ENCODE peak calls at places on chromosomes 2 and 18, in nine cellular contexts. One of them, this sample, is unnamed.

GRCh38 chr18:62781893-62782292 is 66.6 kb downstream of the PHLPP1 start:
- DNase-seq in Kasumi-1: no peak
- DNase-seq in M059J: peak
- DNase-seq in heart right ventricle: no peak
- DNase-seq in Daoy: no peak
- DNase-seq in SK-N-SH: no peak
- DNase-seq in D721Med: no peak
- DNase-seq in SK-N-DZ: no peak
- DNase-seq in upper lobe of right lung: no peak
- DNase-seq in this sample: no peak

GRCh38 chr2:226151157-226151556 is 648.5 kb downstream of the IRS1 start:
- DNase-seq in Kasumi-1: no peak
- DNase-seq in M059J: peak
- DNase-seq in heart right ventricle: no peak
- DNase-seq in Daoy: no peak
- DNase-seq in SK-N-SH: no peak
- DNase-seq in D721Med: no peak
- DNase-seq in SK-N-DZ: no peak
- DNase-seq in upper lobe of right lung: no peak
- DNase-seq in this sample: no peak

GRCh38 chr2:30030361-30030760 is 109.0 kb upstream of the ALK start:
- DNase-seq in Kasumi-1: no peak
- DNase-seq in M059J: no peak
- DNase-seq in heart right ventricle: no peak
- DNase-seq in Daoy: no peak
- DNase-seq in SK-N-SH: no peak
- DNase-seq in D721Med: no peak
- DNase-seq in SK-N-DZ: no peak
- DNase-seq in upper lobe of right lung: no peak
- DNase-seq in this sample: no peak

GRCh38 chr2:98859323-98859722 is 76.7 kb downstream of the CRACDL start:
- DNase-seq in Kasumi-1: no peak
- DNase-seq in M059J: no peak
- DNase-seq in heart right ventricle: no peak
- DNase-seq in Daoy: no peak
- DNase-seq in SK-N-SH: no peak
- DNase-seq in D721Med: no peak
- DNase-seq in SK-N-DZ: no peak
- DNase-seq in upper lobe of right lung: no peak
- DNase-seq in this sample: no peak

GRCh38 chr2:195532628-195533271 is 124.3 kb upstream of the SLC39A10 start:
- DNase-seq in Kasumi-1: peak
- DNase-seq in M059J: peak
- DNase-seq in heart right ventricle: no peak
- DNase-seq in Daoy: no peak
- DNase-seq in SK-N-SH: no peak
- DNase-seq in D721Med: no peak
- DNase-seq in SK-N-DZ: no peak
- DNase-seq in upper lobe of right lung: no peak
- DNase-seq in this sample: no peak

GRCh38 chr18:51559902-51560287 is 362.4 kb upstream of the MEX3C start:
- DNase-seq in Kasumi-1: no peak
- DNase-seq in M059J: no peak
- DNase-seq in heart right ventricle: no peak
- DNase-seq in Daoy: no peak
- DNase-seq in SK-N-SH: no peak
- DNase-seq in D721Med: no peak
- DNase-seq in SK-N-DZ: no peak
- DNase-seq in upper lobe of right lung: no peak
- DNase-seq in this sample: no peak

GRCh38 chr2:173410579-173410978 is 55.9 kb downstream of the CDCA7 start:
- DNase-seq in Kasumi-1: no peak
- DNase-seq in M059J: no peak
- DNase-seq in heart right ventricle: peak
- DNase-seq in Daoy: no peak
- DNase-seq in SK-N-SH: no peak
- DNase-seq in D721Med: no peak
- DNase-seq in SK-N-DZ: no peak
- DNase-seq in upper lobe of right lung: no peak
- DNase-seq in this sample: no peak

GRCh38 chr2:45612741-45613140 is 1.7 kb upstream of the SRBD1 start:
- DNase-seq in Kasumi-1: no peak
- DNase-seq in M059J: no peak
- DNase-seq in heart right ventricle: no peak
- DNase-seq in Daoy: no peak
- DNase-seq in SK-N-SH: no peak
- DNase-seq in D721Med: no peak
- DNase-seq in SK-N-DZ: no peak
- DNase-seq in upper lobe of right lung: no peak
- DNase-seq in this sample: no peak

GRCh38 chr2:191666241-191666640 is 11.7 kb upstream of the NABP1 start:
- DNase-seq in Kasumi-1: no peak
- DNase-seq in M059J: no peak
- DNase-seq in heart right ventricle: no peak
- DNase-seq in Daoy: peak
- DNase-seq in SK-N-SH: no peak
- DNase-seq in D721Med: no peak
- DNase-seq in SK-N-DZ: no peak
- DNase-seq in upper lobe of right lung: no peak
- DNase-seq in this sample: no peak

GRCh38 chr2:48510329-48510728 is 19.6 kb upstream of the STON1 start:
- DNase-seq in Kasumi-1: no peak
- DNase-seq in M059J: peak
- DNase-seq in heart right ventricle: no peak
- DNase-seq in Daoy: no peak
- DNase-seq in SK-N-SH: peak
- DNase-seq in D721Med: no peak
- DNase-seq in SK-N-DZ: no peak
- DNase-seq in upper lobe of right lung: no peak
- DNase-seq in this sample: no peak

GRCh38 chr2:70240599-70240998 is 7.8 kb downstream of the TIA1 start:
- DNase-seq in Kasumi-1: no peak
- DNase-seq in M059J: no peak
- DNase-seq in heart right ventricle: no peak
- DNase-seq in Daoy: no peak
- DNase-seq in SK-N-SH: no peak
- DNase-seq in D721Med: no peak
- DNase-seq in SK-N-DZ: no peak
- DNase-seq in upper lobe of right lung: no peak
- DNase-seq in this sample: no peak

GRCh38 chr2:224284134-224284946 is 117.6 kb downstream of the FAM124B start:
- DNase-seq in Kasumi-1: peak
- DNase-seq in M059J: peak
- DNase-seq in heart right ventricle: peak
- DNase-seq in Daoy: peak
- DNase-seq in SK-N-SH: peak
- DNase-seq in D721Med: no peak
- DNase-seq in SK-N-DZ: peak
- DNase-seq in upper lobe of right lung: no peak
- DNase-seq in this sample: no peak